ENCODE peak calls at places on chromosomes 7 and 10, in four cellular contexts. F, E, K and D are unnamed samples.

GRCh38 chr7:69893915-69894314 is 295.6 kb downstream of the AUTS2 start:
- DNase-seq in F (no peak), E (no peak), K (no peak), D (peak)

GRCh38 chr7:48390381-48391327 is 219.4 kb downstream of the ABCA13 start:
- DNase-seq in F (no peak), E (no peak), K (no peak), D (no peak)

GRCh38 chr10:86489960-86490612 is 31.5 kb downstream of the WAPL start:
- DNase-seq in F (no peak), E (no peak), K (no peak), D (no peak)

GRCh38 chr10:48215148-48215982 is 59.1 kb downstream of the FRMPD2 start:
- DNase-seq in F (peak), E (peak), K (peak), D (peak)

GRCh38 chr10:112461029-112461887 is 14.2 kb downstream of the VTI1A start:
- DNase-seq in F (no peak), E (no peak), K (no peak), D (no peak)

GRCh38 chr10:47054936-47055335 is 143.7 kb downstream of the PTPN20 start:
- DNase-seq in F (no peak), E (no peak), K (no peak), D (no peak)

GRCh38 chr10:49783645-49784044 is 21.5 kb upstream of the OGDHL start:
- DNase-seq in F (no peak), E (no peak), K (no peak), D (no peak)

GRCh38 chr7:66082886-66083415 is 7.3 kb downstream of the ASL start:
- DNase-seq in F (no peak), E (no peak), K (no peak), D (no peak)

GRCh38 chr10:88994034-88994433 is 3.4 kb downstream of the FAS start:
- DNase-seq in F (no peak), E (peak), K (no peak), D (no peak)

GRCh38 chr7:138228764-138229163 is 152.5 kb downstream of the AKR1D1 start:
- DNase-seq in F (no peak), E (no peak), K (no peak), D (no peak)

GRCh38 chr10:60846173-60846572 is 67.9 kb downstream of the CDK1 start:
- DNase-seq in F (peak), E (no peak), K (no peak), D (no peak)

GRCh38 chr10:50512214-50512595 is 111.6 kb downstream of the SGMS1 start:
- DNase-seq in F (no peak), E (no peak), K (no peak), D (no peak)

GRCh38 chr7:54932818-54933543 is 85.8 kb upstream of the EGFR start:
- DNase-seq in F (peak), E (no peak), K (peak), D (peak)

GRCh38 chr10:102546606-102547310 is 43.0 kb downstream of the SUFU start:
- DNase-seq in F (no peak), E (no peak), K (no peak), D (no peak)

GRCh38 chr7:2241580-2242540 is at the start of the genes MRM2 and NUDT1:
- DNase-seq in F (peak), E (no peak), K (peak), D (peak)

GRCh38 chr7:80552304-80552703 is 40.4 kb upstream of the GNAT3 start:
- DNase-seq in F (no peak), E (no peak), K (no peak), D (no peak)

GRCh38 chr7:104772405-104772821 is 241.6 kb upstream of the KMT2E start:
- DNase-seq in F (no peak), E (no peak), K (no peak), D (no peak)

GRCh38 chr7:157690058-157690832 is 353.4 kb downstream of the DNAJB6 start:
- DNase-seq in F (peak), E (no peak), K (peak), D (no peak)

GRCh38 chr7:88391247-88391646 is 84.6 kb upstream of the STEAP4 start:
- DNase-seq in F (no peak), E (no peak), K (no peak), D (no peak)

GRCh38 chr10:43667317-43667731 is 18.6 kb upstream of the ZNF32 start:
- DNase-seq in F (no peak), E (no peak), K (no peak), D (no peak)

GRCh38 chr10:103736763-103737162 is 118.6 kb downstream of the SH3PXD2A start:
- DNase-seq in F (no peak), E (no peak), K (no peak), D (no peak)

GRCh38 chr7:2508327-2509231 is 11.0 kb upstream of the LFNG start:
- DNase-seq in F (peak), E (no peak), K (peak), D (no peak)

GRCh38 chr10:72250666-72251065 is 23.1 kb upstream of the DDIT4 start:
- DNase-seq in F (peak), E (no peak), K (no peak), D (no peak)

GRCh38 chr7:70694909-70695803 is 436.8 kb upstream of the GALNT17 start:
- DNase-seq in F (no peak), E (no peak), K (peak), D (peak)

GRCh38 chr10:81093056-81093455 is 555.4 kb downstream of the SH2D4B start:
- DNase-seq in F (no peak), E (no peak), K (no peak), D (no peak)

GRCh38 chr10:22701132-22701851 is 13.1 kb downstream of the PIP4K2A start:
- DNase-seq in F (no peak), E (no peak), K (no peak), D (no peak)

GRCh38 chr7:134995239-134996096 is 9.2 kb downstream of the AGBL3 start:
- DNase-seq in F (no peak), E (peak), K (no peak), D (no peak)

GRCh38 chr10:35259769-35260397 is 76.4 kb upstream of the CCNY start:
- DNase-seq in F (no peak), E (no peak), K (no peak), D (no peak)

GRCh38 chr7:34064511-34065158 is 159.3 kb downstream of the BMPER start:
- DNase-seq in F (no peak), E (no peak), K (no peak), D (no peak)

GRCh38 chr10:75335983-75336382 is 65.6 kb downstream of the ZNF503 start:
- DNase-seq in F (no peak), E (peak), K (no peak), D (no peak)
- TF ChIP-seq CTCF in F (no peak), E (no peak), K (no peak), D (no peak)

DNA sequence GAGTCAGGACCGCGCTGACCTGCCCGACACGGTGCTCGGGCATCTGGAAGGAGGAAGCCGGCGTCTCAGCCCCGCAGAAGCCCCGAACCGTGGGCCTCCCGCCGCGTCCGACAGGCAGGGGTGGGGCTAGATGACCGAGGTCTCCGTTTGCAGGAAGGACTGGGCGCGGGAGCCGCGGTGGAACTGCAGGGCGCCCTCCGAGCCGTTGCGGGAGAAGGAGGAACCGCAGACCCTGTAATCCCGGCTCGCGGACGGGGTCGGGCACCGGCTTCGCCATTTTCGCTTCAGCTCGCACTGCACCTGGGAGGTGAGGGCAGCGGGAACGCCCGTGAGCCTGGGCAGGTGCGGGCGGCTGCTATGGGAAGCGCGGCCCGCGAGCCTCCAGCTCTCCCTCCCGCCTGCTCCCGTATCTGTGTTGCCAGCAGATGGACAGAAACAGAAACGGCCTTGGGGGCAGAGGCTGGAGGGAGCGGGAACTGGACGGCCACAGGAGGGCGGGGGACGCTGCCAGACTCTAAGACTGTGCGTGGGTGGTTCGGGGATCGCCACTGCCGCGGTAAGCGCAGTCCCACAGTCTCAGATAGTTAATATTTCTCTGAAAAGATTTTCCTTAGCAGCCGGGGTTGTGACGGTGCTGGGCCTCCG is 114.1 kb downstream of the VIPR2 start:
- DNase-seq in F (peak), E (no peak), K (peak), D (peak)
- TF ChIP-seq CTCF in F (peak), E (no peak), K (peak), D (no peak)

GRCh38 chr7:11831727-11832495 is at the start of gene THSD7A:
- DNase-seq in F (peak), E (no peak), K (peak), D (peak)
- TF ChIP-seq CTCF in F (peak), E (no peak), K (no peak), D (no peak)

GRCh38 chr10:70331160-70331485 is 47.3 kb upstream of the NPFFR1 start:
- DNase-seq in F (no peak), E (no peak), K (no peak), D (no peak)

GRCh38 chr10:70328987-70329386 is 45.2 kb upstream of the NPFFR1 start:
- DNase-seq in F (no peak), E (no peak), K (no peak), D (no peak)

GRCh38 chr10:70333268-70333667 is 49.2 kb downstream of the LRRC20 start:
- DNase-seq in F (no peak), E (no peak), K (no peak), D (no peak)

GRCh38 chr10:70330671-70331070 is 46.9 kb upstream of the NPFFR1 start:
- DNase-seq in F (no peak), E (no peak), K (no peak), D (no peak)

GRCh38 chr10:70331486-70332268 is 47.9 kb upstream of the NPFFR1 start:
- DNase-seq in F (peak), E (peak), K (no peak), D (no peak)
- TF ChIP-seq CTCF in F (peak), E (peak), K (no peak), D (no peak)

DNA sequence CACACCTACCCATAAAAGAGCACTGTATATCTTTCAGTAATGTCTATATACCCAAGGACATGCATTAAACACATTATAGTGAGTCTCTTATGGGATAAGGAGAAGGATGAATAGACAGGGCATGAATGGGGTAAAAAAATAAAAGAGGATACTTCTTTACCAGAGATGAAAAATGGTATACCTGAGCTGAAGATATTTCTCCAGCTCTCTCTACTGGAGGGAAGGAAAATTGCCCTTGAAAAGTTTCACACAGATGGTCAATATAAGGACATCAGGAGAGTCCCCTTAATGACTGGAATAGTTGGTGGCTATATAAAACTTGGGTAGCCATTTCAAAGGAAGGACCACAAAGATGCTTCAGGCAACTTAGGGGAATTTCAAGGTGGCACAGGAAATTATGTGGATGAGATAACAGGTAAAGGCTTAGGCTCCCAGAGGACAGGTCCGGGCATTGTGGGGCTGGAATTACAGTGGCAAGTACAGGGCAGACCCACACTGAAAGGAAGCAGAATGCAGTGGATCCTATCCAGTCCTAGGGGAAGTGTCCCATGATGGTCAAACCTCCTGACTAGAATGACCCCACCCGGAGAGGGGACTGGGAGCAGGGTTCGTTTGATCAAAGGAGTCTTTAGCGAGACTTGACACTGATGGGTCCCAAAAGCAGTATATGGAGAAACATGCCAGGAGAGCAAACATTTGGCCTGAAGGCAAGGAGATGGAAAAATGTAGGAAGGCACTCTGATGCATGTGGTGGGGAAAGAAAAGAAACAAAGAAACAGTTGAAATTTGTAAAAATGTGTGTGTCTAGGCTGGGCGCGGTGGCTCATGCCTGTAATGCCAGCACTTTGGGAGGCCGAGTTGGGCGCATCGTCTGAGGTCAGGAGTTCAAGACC is 35.6 kb downstream of the PLAU start:
- DNase-seq in F (no peak), E (no peak), K (no peak), D (no peak)
- TF ChIP-seq CTCF in F (no peak), E (no peak), K (no peak), D (no peak)

GRCh38 chr7:20267482-20267881 is 50.3 kb upstream of the MACC1 start:
- DNase-seq in F (peak), E (no peak), K (peak), D (no peak)
- TF ChIP-seq CTCF in F (no peak), E (peak), K (no peak), D (no peak)

DNA sequence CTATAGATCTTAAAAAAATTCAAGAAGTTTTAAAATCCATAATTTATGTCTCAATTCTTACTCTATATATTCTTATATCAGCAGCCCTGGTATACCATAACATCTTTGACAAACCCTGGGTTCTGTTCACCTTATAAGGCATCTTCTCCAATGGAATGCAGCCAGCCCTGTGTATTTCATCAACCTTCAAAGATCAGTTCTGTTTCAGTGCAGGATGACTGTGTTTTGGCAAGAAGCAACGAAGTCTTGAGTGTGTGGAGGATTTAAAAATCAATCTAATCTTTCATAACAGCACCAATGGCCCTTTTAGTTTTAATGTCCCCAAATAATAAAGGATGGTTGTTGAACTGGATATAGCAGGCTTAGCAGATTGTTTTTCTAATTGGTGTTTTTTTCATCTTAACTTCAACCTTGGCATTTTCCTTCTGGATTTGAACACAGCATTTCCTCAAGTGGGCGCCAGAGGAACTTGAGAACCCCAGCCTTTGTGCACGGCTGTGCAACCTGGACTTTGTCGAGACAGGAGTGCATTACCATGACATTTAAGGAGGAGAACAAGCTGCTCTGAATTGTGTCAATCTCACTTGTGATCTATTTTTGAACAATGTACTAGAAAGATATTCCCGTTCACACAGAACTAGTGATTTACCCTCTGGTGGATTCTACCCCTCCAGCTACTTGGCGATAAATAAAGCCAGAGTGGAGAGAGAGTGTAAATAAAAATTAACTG is 313.3 kb upstream of the AKR1E2 start:
- DNase-seq in F (peak), E (no peak), K (peak), D (peak)
- TF ChIP-seq CTCF in F (peak), E (peak), K (peak), D (no peak)

GRCh38 chr10:16976803-16977202 is 152.8 kb downstream of the CUBN start:
- DNase-seq in F (no peak), E (no peak), K (no peak), D (no peak)

GRCh38 chr10:16975188-16975587 is 154.4 kb downstream of the CUBN start:
- DNase-seq in F (no peak), E (no peak), K (no peak), D (no peak)
- TF ChIP-seq CTCF in F (no peak), E (no peak), K (no peak), D (no peak)